ENCODE peak calls at places on chromosomes 13 and 19, in nine cellular contexts. V is thoracic aorta, D is transverse colon, G is breast epithelium, A is HFF-Myc, U is body of pancreas, C is astrocyte of the spinal cord, S is AG04450, H is spleen. J is an unnamed sample.

GRCh38 chr13:46051958-46052313 is 610 bp downstream of the ZC3H13 start:
- DNase-seq in V (no peak), D (no peak), G (no peak), A (no peak), U (no peak), C (no peak), S (no peak), H (no peak), J (no peak)

GRCh38 chr13:26497991-26498423 is 59.5 kb upstream of the WASF3 start:
- DNase-seq in V (no peak), D (no peak), G (no peak), A (no peak), U (no peak), C (peak), S (no peak), H (no peak), J (no peak)

GRCh38 chr13:59269476-59269875 is 894.3 kb downstream of the DIAPH3 start:
- DNase-seq in V (no peak), D (no peak), G (no peak), A (no peak), U (no peak), C (peak), S (peak), H (no peak), J (peak)

GRCh38 chr19:30391554-30392551 is 19.7 kb downstream of the ZNF536 start:
- DNase-seq in V (no peak), D (no peak), G (no peak), A (no peak), U (no peak), C (peak), S (no peak), H (no peak), J (peak)

GRCh38 chr13:53255795-53256194 is 227.2 kb downstream of the OLFM4 start:
- DNase-seq in V (no peak), D (no peak), G (no peak), A (no peak), U (no peak), C (no peak), S (no peak), H (no peak), J (no peak)

GRCh38 chr19:49150106-49150943 is 4.9 kb downstream of the HRC start:
- DNase-seq in V (no peak), D (peak), G (peak), A (no peak), U (peak), C (peak), S (no peak), H (peak), J (peak)

GRCh38 chr19:15934332-15935078 is at the start of gene CYP4F11:
- DNase-seq in V (peak), D (peak), G (peak), A (no peak), U (peak), C (no peak), S (no peak), H (no peak), J (peak)

GRCh38 chr13:32682740-32683139 is 96.5 kb downstream of the PDS5B start:
- DNase-seq in V (no peak), D (no peak), G (no peak), A (no peak), U (no peak), C (no peak), S (no peak), H (no peak), J (no peak)

GRCh38 chr19:926595-927043 is 784 bp downstream of the ARID3A start:
- DNase-seq in V (no peak), D (peak), G (peak), A (no peak), U (peak), C (peak), S (no peak), H (peak), J (peak)

GRCh38 chr19:29193116-29193515 is 19.8 kb downstream of the UQCRFS1 start:
- DNase-seq in V (no peak), D (no peak), G (no peak), A (no peak), U (no peak), C (no peak), S (no peak), H (no peak), J (no peak)

GRCh38 chr13:48156466-48156865 is 61.6 kb upstream of the MED4 start:
- DNase-seq in V (no peak), D (peak), G (no peak), A (no peak), U (no peak), C (no peak), S (no peak), H (peak), J (peak)

GRCh38 chr13:110363009-110363408 is 55.9 kb downstream of the COL4A2 start:
- DNase-seq in V (no peak), D (no peak), G (no peak), A (no peak), U (no peak), C (no peak), S (no peak), H (no peak), J (no peak)

GRCh38 chr19:19860756-19861390 is 4.8 kb upstream of the ZNF253 start:
- DNase-seq in V (no peak), D (no peak), G (no peak), A (no peak), U (no peak), C (no peak), S (no peak), H (peak), J (no peak)

GRCh38 chr19:55117063-55117635 is 288 bp downstream of the PPP1R12C start:
- DNase-seq in V (no peak), D (peak), G (no peak), A (no peak), U (peak), C (no peak), S (no peak), H (peak), J (no peak)

GRCh38 chr19:49071860-49072547 is 495 bp downstream of the KCNA7 start:
- DNase-seq in V (no peak), D (no peak), G (no peak), A (no peak), U (no peak), C (no peak), S (no peak), H (no peak), J (no peak)

GRCh38 chr13:44801990-44802389 is 187.3 kb downstream of the NUFIP1 start:
- DNase-seq in V (no peak), D (no peak), G (no peak), A (peak), U (no peak), C (peak), S (peak), H (no peak), J (no peak)

GRCh38 chr19:8423821-8424223 is 10.7 kb downstream of the MARCHF2 start:
- DNase-seq in V (peak), D (peak), G (peak), A (peak), U (peak), C (peak), S (peak), H (peak), J (peak)

GRCh38 chr19:48963371-48964204 is 1.5 kb upstream of the FTL start:
- DNase-seq in V (peak), D (peak), G (peak), A (no peak), U (peak), C (peak), S (no peak), H (peak), J (peak)

GRCh38 chr19:10742494-10742893 is 24.6 kb downstream of the DNM2 start:
- DNase-seq in V (no peak), D (peak), G (no peak), A (no peak), U (no peak), C (no peak), S (no peak), H (no peak), J (no peak)

GRCh38 chr13:44426461-44426860 is 52.8 kb downstream of the SERP2 start:
- DNase-seq in V (no peak), D (no peak), G (no peak), A (no peak), U (no peak), C (no peak), S (no peak), H (no peak), J (no peak)

GRCh38 chr13:57633141-57633949 is 1.8 kb downstream of the PCDH17 start:
- DNase-seq in V (no peak), D (peak), G (peak), A (no peak), U (peak), C (no peak), S (no peak), H (peak), J (no peak)

GRCh38 chr19:31096047-31096446 is 253.2 kb downstream of the TSHZ3 start:
- DNase-seq in V (no peak), D (no peak), G (no peak), A (no peak), U (no peak), C (no peak), S (no peak), H (no peak), J (peak)

GRCh38 chr19:6987850-6988249 is 33.4 kb downstream of the MBD3L2B start:
- DNase-seq in V (no peak), D (no peak), G (no peak), A (no peak), U (no peak), C (no peak), S (no peak), H (no peak), J (no peak)

GRCh38 chr13:97242755-97243497 is 20.8 kb downstream of the MBNL2 start:
- DNase-seq in V (no peak), D (no peak), G (no peak), A (no peak), U (no peak), C (no peak), S (no peak), H (no peak), J (no peak)

GRCh38 chr13:54607421-54607820 is 1578.8 kb downstream of the OLFM4 start:
- DNase-seq in V (no peak), D (no peak), G (no peak), A (no peak), U (no peak), C (no peak), S (no peak), H (no peak), J (no peak)

GRCh38 chr19:42032428-42032827 is 37.6 kb downstream of the GRIK5 start:
- DNase-seq in V (no peak), D (no peak), G (no peak), A (no peak), U (no peak), C (no peak), S (no peak), H (no peak), J (peak)

GRCh38 chr19:41811981-41812380 is 15.6 kb downstream of the CEACAM3 start:
- DNase-seq in V (no peak), D (no peak), G (no peak), A (no peak), U (no peak), C (no peak), S (no peak), H (no peak), J (no peak)

GRCh38 chr19:45137179-45137761 is 23.5 kb downstream of the NKPD1 start:
- DNase-seq in V (no peak), D (peak), G (no peak), A (no peak), U (no peak), C (peak), S (no peak), H (no peak), J (peak)

GRCh38 chr13:110403315-110403714 is 96.2 kb downstream of the COL4A2 start:
- DNase-seq in V (no peak), D (no peak), G (no peak), A (no peak), U (no peak), C (peak), S (peak), H (no peak), J (no peak)

GRCh38 chr19:36420961-36421748 is 2.7 kb upstream of the ZFP82 start:
- DNase-seq in V (no peak), D (no peak), G (peak), A (no peak), U (no peak), C (peak), S (no peak), H (peak), J (no peak)

GRCh38 chr13:50732712-50733111 is 110.8 kb downstream of the DLEU7 start:
- DNase-seq in V (no peak), D (no peak), G (no peak), A (no peak), U (no peak), C (peak), S (no peak), H (no peak), J (peak)

GRCh38 chr19:42099336-42099925 is 23.5 kb downstream of the ZNF574 start:
- DNase-seq in V (no peak), D (no peak), G (no peak), A (no peak), U (peak), C (no peak), S (no peak), H (no peak), J (no peak)

GRCh38 chr19:15944401-15944800 is 4.4 kb upstream of the OR10H4 start:
- DNase-seq in V (no peak), D (no peak), G (no peak), A (no peak), U (no peak), C (no peak), S (no peak), H (no peak), J (no peak)

GRCh38 chr19:13164370-13165090 is 14.3 kb downstream of the IER2 start:
- DNase-seq in V (no peak), D (peak), G (peak), A (no peak), U (peak), C (peak), S (no peak), H (peak), J (peak)

GRCh38 chr19:13162749-13163608 is 12.8 kb downstream of the IER2 start:
- DNase-seq in V (peak), D (peak), G (peak), A (no peak), U (peak), C (peak), S (peak), H (peak), J (peak)

GRCh38 chr19:13160557-13160956 is 10.3 kb downstream of the IER2 start:
- DNase-seq in V (no peak), D (no peak), G (no peak), A (no peak), U (no peak), C (peak), S (no peak), H (no peak), J (no peak)

GRCh38 chr19:13165091-13165997 is 15.1 kb downstream of the IER2 start:
- DNase-seq in V (no peak), D (no peak), G (no peak), A (no peak), U (no peak), C (peak), S (no peak), H (no peak), J (peak)

GRCh38 chr19:13163609-13164364 is 13.6 kb downstream of the IER2 start:
- DNase-seq in V (no peak), D (peak), G (peak), A (no peak), U (peak), C (peak), S (peak), H (peak), J (peak)
- H3K4me3 ChIP-seq in V (peak), D (peak), G (peak), A (peak), U (no peak), C (peak), S (peak), H (peak), J (peak)

DNA sequence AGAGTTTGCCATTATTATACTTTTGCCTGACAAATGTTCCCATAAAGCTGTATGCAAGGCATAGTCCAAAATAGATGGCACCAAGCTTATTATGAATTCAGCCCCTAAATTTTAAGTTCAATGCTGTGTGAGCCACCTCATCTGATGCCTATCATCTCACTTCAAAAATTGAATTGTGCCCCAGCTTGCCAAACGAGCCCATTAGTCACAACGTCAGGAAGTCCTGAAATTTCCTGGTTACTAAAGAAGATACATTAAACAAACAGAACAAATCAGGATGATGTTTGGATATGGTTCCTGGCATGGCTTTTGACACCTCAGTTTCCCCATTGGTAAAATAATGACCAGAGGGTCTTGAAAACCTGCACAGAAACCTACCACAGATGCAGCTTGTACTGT is 147.5 kb upstream of the SOX21 start:
- DNase-seq in V (no peak), D (no peak), G (no peak), A (no peak), U (no peak), C (no peak), S (no peak), H (no peak), J (no peak)
- H3K4me3 ChIP-seq in V (no peak), D (no peak), G (no peak), A (no peak), U (no peak), C (no peak), S (no peak), H (no peak), J (no peak)

GRCh38 chr19:53870485-53870844 is 2.8 kb downstream of the MYADM start:
- DNase-seq in V (no peak), D (peak), G (no peak), A (no peak), U (peak), C (no peak), S (no peak), H (peak), J (no peak)
- H3K4me3 ChIP-seq in V (peak), D (peak), G (peak), A (peak), U (no peak), C (peak), S (peak), H (peak), J (no peak)

GRCh38 chr13:22060187-22060586 is 389.3 kb downstream of the FGF9 start:
- DNase-seq in V (no peak), D (no peak), G (no peak), A (no peak), U (no peak), C (no peak), S (no peak), H (no peak), J (no peak)
- H3K4me3 ChIP-seq in V (no peak), D (no peak), G (no peak), A (no peak), U (no peak), C (no peak), S (no peak), H (no peak), J (no peak)

GRCh38 chr13:30388401-30389283 is 33.7 kb upstream of the UBE2L5 start:
- DNase-seq in V (no peak), D (no peak), G (no peak), A (no peak), U (no peak), C (no peak), S (peak), H (no peak), J (peak)
- H3K4me3 ChIP-seq in V (no peak), D (no peak), G (peak), A (no peak), U (no peak), C (no peak), S (peak), H (no peak), J (peak)

GRCh38 chr13:25181597-25181996 is 9.5 kb upstream of the AMER2 start:
- DNase-seq in V (no peak), D (no peak), G (no peak), A (no peak), U (no peak), C (no peak), S (no peak), H (no peak), J (no peak)
- H3K4me3 ChIP-seq in V (no peak), D (no peak), G (no peak), A (no peak), U (no peak), C (no peak), S (no peak), H (no peak), J (no peak)

GRCh38 chr19:47444388-47444821 is 25.1 kb upstream of the MEIS3 start:
- DNase-seq in V (no peak), D (no peak), G (no peak), A (no peak), U (no peak), C (no peak), S (no peak), H (no peak), J (peak)
- H3K4me3 ChIP-seq in V (no peak), D (no peak), G (no peak), A (no peak), U (no peak), C (no peak), S (no peak), H (no peak), J (no peak)

J was measured in SJCRH30.